ENCODE peak calls at places on chromosome 14, in five cellular contexts. One of them, this sample, is unnamed.

GRCh38 chr14:93888995-93889394 is 38.1 kb upstream of the FAM181A start:
- DNase-seq in PC-3: no peak
- DNase-seq in A549: no peak
- DNase-seq in PC-9: no peak
- DNase-seq in left lung: no peak
- DNase-seq in this sample: no peak

GRCh38 chr14:74412753-74413152 is 13.3 kb downstream of the SYNDIG1L start:
- DNase-seq in A549: no peak
- DNase-seq in PC-9: no peak
- DNase-seq in left lung: no peak
- DNase-seq in PC-3: no peak
- DNase-seq in this sample: no peak

GRCh38 chr14:100375273-100375962 is 52.3 kb downstream of the SLC25A47 start:
- DNase-seq in PC-9: peak; percentile 29
- DNase-seq in A549: no peak
- DNase-seq in PC-3: peak; percentile 44
- DNase-seq in left lung: peak; percentile 85
- DNase-seq in this sample: peak; percentile 11

GRCh38 chr14:81656811-81657210 is 123.2 kb upstream of the SEL1L start:
- DNase-seq in left lung: no peak
- DNase-seq in PC-9: no peak
- DNase-seq in A549: no peak
- DNase-seq in PC-3: no peak
- DNase-seq in this sample: no peak

GRCh38 chr14:24171422-24172260 is at the start of gene REC8:
- DNase-seq in left lung: peak; percentile 86
- DNase-seq in PC-9: no peak
- DNase-seq in A549: no peak
- DNase-seq in PC-3: no peak
- DNase-seq in this sample: peak; percentile 74

GRCh38 chr14:76926521-76927251 is 100.5 kb downstream of the LRRC74A start:
- DNase-seq in left lung: no peak
- DNase-seq in A549: no peak
- DNase-seq in PC-3: no peak
- DNase-seq in PC-9: no peak
- DNase-seq in this sample: peak; percentile 17

GRCh38 chr14:104212206-104213095 is 74.1 kb downstream of the KIF26A start:
- DNase-seq in PC-9: no peak
- DNase-seq in PC-3: no peak
- DNase-seq in A549: no peak
- DNase-seq in left lung: no peak
- DNase-seq in this sample: no peak

GRCh38 chr14:70907996-70908917 is 998 bp downstream of the PCNX1 start:
- DNase-seq in PC-3: peak; percentile 59
- DNase-seq in PC-9: peak; percentile 38
- DNase-seq in A549: peak; percentile 37
- DNase-seq in left lung: peak; percentile 55
- DNase-seq in this sample: peak; percentile 25

GRCh38 chr14:66944872-66945271 is 244.4 kb upstream of the GARIN2 start:
- DNase-seq in PC-3: peak; percentile 10
- DNase-seq in PC-9: no peak
- DNase-seq in left lung: no peak
- DNase-seq in A549: no peak
- DNase-seq in this sample: no peak

GRCh38 chr14:44895716-44896115 is 66.0 kb downstream of the KLHL28 start:
- DNase-seq in A549: no peak
- DNase-seq in PC-3: peak; percentile 22
- DNase-seq in left lung: no peak
- DNase-seq in PC-9: no peak
- DNase-seq in this sample: no peak

GRCh38 chr14:104893435-104894207 is 28.6 kb downstream of the CEP170B start:
- DNase-seq in left lung: no peak
- DNase-seq in PC-9: no peak
- DNase-seq in PC-3: no peak
- DNase-seq in A549: no peak
- DNase-seq in this sample: no peak

GRCh38 chr14:79011920-79012204 is 841.7 kb downstream of the NRXN3 start:
- DNase-seq in A549: no peak
- DNase-seq in PC-9: no peak
- DNase-seq in PC-3: no peak
- DNase-seq in left lung: no peak
- DNase-seq in this sample: no peak

GRCh38 chr14:105878125-105878524 is 351.7 kb downstream of the TMEM121 start:
- DNase-seq in left lung: peak; percentile 11
- DNase-seq in PC-9: no peak
- DNase-seq in PC-3: no peak
- DNase-seq in A549: no peak
- DNase-seq in this sample: no peak

GRCh38 chr14:97212399-97212798 is 415.2 kb downstream of the VRK1 start:
- DNase-seq in left lung: no peak
- DNase-seq in PC-3: no peak
- DNase-seq in A549: no peak
- DNase-seq in PC-9: no peak
- DNase-seq in this sample: no peak

GRCh38 chr14:102819176-102819628 is 42.0 kb downstream of the TRAF3 start:
- DNase-seq in A549: no peak
- DNase-seq in PC-3: no peak
- DNase-seq in PC-9: no peak
- DNase-seq in left lung: no peak
- DNase-seq in this sample: peak; percentile 17

GRCh38 chr14:66379116-66379515 is 107.1 kb upstream of the CCDC196 start:
- DNase-seq in PC-9: peak; percentile 69
- DNase-seq in left lung: no peak
- DNase-seq in A549: no peak
- DNase-seq in PC-3: peak; percentile 63
- DNase-seq in this sample: no peak

GRCh38 chr14:71372411-71372838 is 465.2 kb downstream of the PCNX1 start:
- DNase-seq in A549: no peak
- DNase-seq in PC-9: no peak
- DNase-seq in PC-3: peak; percentile 91
- DNase-seq in left lung: no peak
- DNase-seq in this sample: no peak

GRCh38 chr14:104114421-104115130 is 23.8 kb upstream of the KIF26A start:
- DNase-seq in PC-3: no peak
- DNase-seq in A549: no peak
- DNase-seq in PC-9: no peak
- DNase-seq in left lung: no peak
- DNase-seq in this sample: no peak

GRCh38 chr14:98607341-98607910 is 664.6 kb downstream of the BCL11B start:
- DNase-seq in PC-9: no peak
- DNase-seq in PC-3: no peak
- DNase-seq in left lung: no peak
- DNase-seq in A549: no peak
- DNase-seq in this sample: no peak

GRCh38 chr14:24411468-24412454 is 13.0 kb downstream of the NYNRIN start:
- DNase-seq in PC-3: peak; percentile 56
- DNase-seq in left lung: no peak
- DNase-seq in A549: peak; percentile 74
- DNase-seq in PC-9: peak; percentile 27
- DNase-seq in this sample: no peak

GRCh38 chr14:71498151-71498734 is 434.0 kb upstream of the RGS6 start:
- DNase-seq in A549: no peak
- DNase-seq in PC-9: no peak
- DNase-seq in PC-3: no peak
- DNase-seq in left lung: no peak
- DNase-seq in this sample: no peak

GRCh38 chr14:56703947-56704346 is 106.3 kb downstream of the OTX2 start:
- DNase-seq in PC-9: no peak
- DNase-seq in PC-3: no peak
- DNase-seq in left lung: no peak
- DNase-seq in A549: no peak
- DNase-seq in this sample: no peak

GRCh38 chr14:103243764-103244737 is 90.0 kb upstream of the EIF5 start:
- DNase-seq in PC-3: no peak
- DNase-seq in left lung: no peak
- DNase-seq in A549: no peak
- DNase-seq in PC-9: no peak
- DNase-seq in this sample: no peak

DNA sequence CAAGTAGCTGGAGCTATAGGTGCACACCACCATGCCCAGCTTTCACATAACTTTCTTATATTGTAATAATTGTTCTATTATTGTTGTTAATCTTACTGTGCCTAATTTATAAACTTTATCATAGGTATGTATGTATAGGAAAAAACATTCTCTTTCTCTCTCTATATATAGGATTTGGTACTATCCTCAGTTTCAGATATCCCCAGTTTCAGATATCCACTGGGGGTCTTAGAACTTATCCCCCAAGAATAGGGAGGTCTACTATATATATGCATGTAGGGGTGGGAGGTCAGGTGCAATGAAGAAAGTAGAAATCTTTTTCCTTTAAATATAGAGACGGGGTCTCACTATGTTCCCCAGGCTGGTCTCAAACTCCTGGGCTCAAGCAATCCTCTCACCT is 70.9 kb upstream of the STRN3 start:
- DNase-seq in PC-9: no peak
- DNase-seq in A549: no peak
- DNase-seq in left lung: no peak
- DNase-seq in PC-3: no peak
- DNase-seq in this sample: no peak
- H3K27ac ChIP-seq in PC-9: no peak overlapping the region
- H3K27ac ChIP-seq in A549: no peak overlapping the region
- H3K27ac ChIP-seq in left lung: no peak overlapping the region
- H3K27ac ChIP-seq in PC-3: no peak overlapping the region
- H3K27ac ChIP-seq in this sample: no peak overlapping the region

GRCh38 chr14:55317907-55318306 is 46.7 kb downstream of the FBXO34 start:
- DNase-seq in PC-9: no peak
- DNase-seq in PC-3: no peak
- DNase-seq in A549: no peak
- DNase-seq in left lung: no peak
- DNase-seq in this sample: no peak

GRCh38 chr14:55314449-55314848 is 43.2 kb downstream of the FBXO34 start:
- DNase-seq in PC-3: no peak
- DNase-seq in A549: no peak
- DNase-seq in PC-9: no peak
- DNase-seq in left lung: no peak
- DNase-seq in this sample: no peak

GRCh38 chr14:55313480-55313879 is 42.3 kb downstream of the FBXO34 start:
- DNase-seq in A549: no peak
- DNase-seq in PC-9: no peak
- DNase-seq in PC-3: no peak
- DNase-seq in left lung: no peak
- DNase-seq in this sample: no peak

GRCh38 chr14:55316528-55316927 is 45.3 kb downstream of the FBXO34 start:
- DNase-seq in PC-3: no peak
- DNase-seq in left lung: no peak
- DNase-seq in A549: no peak
- DNase-seq in PC-9: no peak
- DNase-seq in this sample: no peak

GRCh38 chr14:55317503-55317902 is 46.3 kb downstream of the FBXO34 start:
- DNase-seq in A549: no peak
- DNase-seq in left lung: no peak
- DNase-seq in PC-9: no peak
- DNase-seq in PC-3: no peak
- DNase-seq in this sample: no peak
- H3K9me3 ChIP-seq in A549: peaks cover 13% of the 10 kb centered on the region
- H3K9me3 ChIP-seq in left lung: no peaks in the 10 kb centered on the region
- H3K9me3 ChIP-seq in PC-9: peaks cover 7% of the 10 kb centered on the region
- H3K9me3 ChIP-seq in PC-3: peaks cover 8% of the 10 kb centered on the region
- H3K9me3 ChIP-seq in this sample: peaks cover 8% of the 10 kb centered on the region

GRCh38 chr14:91354979-91355685 is 62.5 kb downstream of the CCDC88C start:
- DNase-seq in PC-9: no peak
- DNase-seq in PC-3: no peak
- DNase-seq in left lung: no peak
- DNase-seq in A549: peak; percentile 25
- DNase-seq in this sample: no peak
- TF ChIP-seq CTCF in PC-9: peak; percentile 43
- TF ChIP-seq CTCF in PC-3: peak; percentile 41
- TF ChIP-seq CTCF in left lung: no peak
- TF ChIP-seq CTCF in A549: no peak
- TF ChIP-seq CTCF in this sample: peak; percentile 60

DNA sequence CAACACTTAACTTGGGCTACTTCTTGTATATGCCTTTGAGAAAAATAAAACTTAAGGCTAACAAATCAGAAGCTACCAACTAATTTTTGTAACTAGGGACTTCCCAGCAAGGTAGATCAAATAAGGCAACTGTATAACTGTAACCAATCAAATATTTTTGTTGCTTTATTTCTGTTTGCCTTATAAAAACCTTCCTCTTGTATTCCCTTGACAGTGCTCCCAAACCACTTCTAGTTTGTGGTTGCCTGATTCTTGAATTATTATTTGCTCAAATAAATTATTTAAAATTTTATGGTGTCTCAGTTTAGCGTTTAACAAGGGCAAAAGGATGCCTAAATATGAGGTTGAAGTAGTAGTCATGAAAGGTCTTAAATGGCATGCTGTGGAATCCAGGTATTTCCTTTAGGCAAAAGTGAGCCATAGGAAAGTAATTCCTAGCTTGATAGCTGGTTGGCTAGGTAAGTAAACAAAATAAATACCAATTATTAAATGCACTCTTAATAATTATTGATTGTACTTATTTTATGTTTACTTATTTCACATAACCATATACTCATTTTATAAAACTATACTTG is 632.6 kb downstream of the RPL10L start:
- DNase-seq in PC-9: no peak
- DNase-seq in A549: no peak
- DNase-seq in left lung: no peak
- DNase-seq in PC-3: peak; percentile 61
- DNase-seq in this sample: no peak
- H3K27ac ChIP-seq in PC-9: no peak overlapping the region
- H3K27ac ChIP-seq in A549: no peak overlapping the region
- H3K27ac ChIP-seq in left lung: no peak overlapping the region
- H3K27ac ChIP-seq in PC-3: no peak overlapping the region
- H3K27ac ChIP-seq in this sample: no peak overlapping the region

GRCh38 chr14:49686425-49686824 is 1.6 kb downstream of the POLE2 start:
- DNase-seq in left lung: no peak
- DNase-seq in A549: no peak
- DNase-seq in PC-9: no peak
- DNase-seq in PC-3: no peak
- DNase-seq in this sample: no peak
- H3K9me3 ChIP-seq in left lung: no peaks in the 10 kb centered on the region
- H3K9me3 ChIP-seq in A549: no peaks in the 10 kb centered on the region
- H3K9me3 ChIP-seq in PC-9: no peaks in the 10 kb centered on the region
- H3K9me3 ChIP-seq in PC-3: no peaks in the 10 kb centered on the region
- H3K9me3 ChIP-seq in this sample: no peaks in the 10 kb centered on the region

DNA sequence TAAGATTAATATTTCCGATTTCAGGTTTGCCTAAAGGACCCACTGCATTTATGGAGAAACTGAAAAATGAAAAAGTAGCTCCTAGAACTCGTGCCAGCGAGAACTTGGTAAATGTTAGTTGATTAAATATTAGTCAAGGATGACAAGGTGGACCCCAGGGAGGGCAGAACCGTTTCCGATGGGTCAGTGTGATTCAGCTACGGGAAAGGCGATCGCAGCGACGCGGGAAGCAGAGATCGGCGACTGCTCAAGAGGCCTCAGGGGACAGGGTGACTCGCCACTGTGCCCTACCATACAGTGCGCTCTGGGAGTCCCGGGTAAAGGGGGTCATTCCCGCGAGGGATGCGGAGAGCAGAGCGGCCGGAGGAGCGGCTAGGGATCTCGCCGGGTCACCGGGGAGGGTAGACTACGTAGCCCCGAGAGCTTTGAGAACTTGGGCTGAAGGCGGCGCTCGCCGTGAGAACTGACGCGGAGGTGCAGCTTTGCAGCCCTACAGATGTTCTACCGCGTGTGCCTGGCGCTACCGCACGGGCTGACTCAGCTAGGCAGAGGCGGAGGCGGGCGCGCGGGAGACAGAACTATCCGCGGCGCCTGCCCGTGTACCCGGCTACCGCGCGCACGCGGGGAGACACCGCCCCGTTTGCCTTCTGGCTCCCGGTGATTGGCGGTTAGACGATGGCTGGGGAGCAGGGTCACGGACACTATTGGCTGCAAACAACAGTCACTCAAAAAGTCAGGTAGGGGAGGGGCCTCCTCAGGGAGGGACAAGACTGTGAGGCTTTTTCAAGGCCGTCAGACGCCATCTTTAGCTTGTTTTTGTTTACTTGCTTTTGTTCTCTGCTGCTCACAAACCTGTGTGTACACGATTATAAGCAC is 3.2 kb downstream of the C14orf93 start:
- DNase-seq in PC-3: peak; percentile 98
- DNase-seq in A549: peak; percentile 97
- DNase-seq in left lung: peak; percentile 96
- DNase-seq in PC-9: peak; percentile 92
- DNase-seq in this sample: peak; percentile 95
- TF ChIP-seq CTCF in PC-3: peak; percentile 36
- TF ChIP-seq CTCF in A549: peak; percentile 35
- TF ChIP-seq CTCF in left lung: no peak
- TF ChIP-seq CTCF in PC-9: no peak
- TF ChIP-seq CTCF in this sample: peak; percentile 60

This sample was measured in CD4-positive, alpha-beta T cell.